ENCODE peak calls at places on chromosomes 4 and X, in six cellular contexts. B is D721Med, R is hepatocyte, Y is GM23338, W is astrocyte, P is stomach. F is an unnamed sample.

GRCh38 chr4:72112514-72113156 is 80.8 kb downstream of the NPFFR2 start:
- DNase-seq in B (no peak), R (peak; percentile 66), Y (no peak), W (peak; percentile 82), P (no peak), F (no peak)

GRCh38 chr4:71526626-71527406 is 188.0 kb downstream of the SLC4A4 start:
- DNase-seq in B (no peak), R (no peak), Y (peak; percentile 73), W (no peak), P (no peak), F (no peak)

GRCh38 chrX:106278951-106279350 is 110.8 kb downstream of the PWWP3B start:
- DNase-seq in B (no peak), R (no peak), Y (no peak), W (no peak), P (no peak), F (no peak)

GRCh38 chrX:50967734-50968133 is 57.2 kb downstream of the BMP15 start:
- DNase-seq in B (no peak), R (no peak), Y (no peak), W (no peak), P (no peak), F (no peak)

GRCh38 chr4:140103676-140104075 is 50.3 kb downstream of the MAML3 start:
- DNase-seq in B (no peak), R (no peak), Y (no peak), W (peak; percentile 59), P (no peak), F (no peak)

GRCh38 chr4:70903282-70903603 is 1.1 kb downstream of the MOB1B start:
- DNase-seq in B (no peak), R (peak; percentile 9), Y (no peak), W (no peak), P (no peak), F (no peak)

GRCh38 chr4:6819295-6819694 is 36.8 kb downstream of the KIAA0232 start:
- DNase-seq in B (no peak), R (no peak), Y (no peak), W (no peak), P (no peak), F (no peak)

GRCh38 chrX:2894885-2895292 is 34.2 kb downstream of the ARSD start:
- DNase-seq in B (no peak), R (peak; percentile 85), Y (no peak), W (peak; percentile 20), P (peak; percentile 85), F (no peak)

DNA sequence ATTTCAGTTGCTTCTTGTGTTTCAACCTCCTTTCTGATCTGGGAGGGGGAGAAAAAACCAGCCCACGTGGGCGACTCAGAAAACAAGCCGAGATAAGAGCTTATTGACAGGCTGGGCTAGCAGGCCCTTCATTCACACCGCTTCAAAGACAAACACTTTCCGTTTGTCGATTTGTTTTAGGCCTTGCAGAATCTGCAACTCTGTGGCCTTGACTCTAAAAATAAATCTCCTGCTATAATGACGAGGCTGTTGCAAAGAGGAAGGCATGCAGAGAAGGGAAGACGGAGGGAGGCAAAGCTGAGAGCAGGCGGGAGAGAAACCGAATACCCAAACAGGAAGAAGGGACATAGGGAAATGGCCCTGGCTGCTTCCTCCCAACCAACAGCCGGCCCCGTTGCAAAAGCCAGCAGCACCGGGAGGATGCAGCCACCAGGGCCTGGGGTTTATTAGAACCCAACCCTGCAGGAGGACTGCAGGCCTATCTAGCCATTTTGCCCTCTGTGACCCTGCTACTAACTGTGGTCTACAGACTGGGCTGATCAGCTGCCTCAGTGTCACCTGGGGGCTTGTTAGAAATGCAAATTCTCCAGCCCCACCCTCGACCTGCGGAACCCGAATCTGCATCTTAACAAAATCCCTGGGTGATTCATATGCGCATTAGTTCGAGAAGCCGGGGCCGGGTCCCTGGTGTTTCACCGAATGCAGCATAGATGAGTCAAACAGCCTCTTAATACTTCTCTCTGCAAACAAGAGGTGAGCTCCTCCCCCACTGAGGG is 325.5 kb downstream of the BCOR start:
- DNase-seq in B (no peak), R (peak; percentile 75), Y (peak; percentile 71), W (peak; percentile 63), P (peak; percentile 30), F (no peak)
- TF ChIP-seq CTCF in B (no peak), R (no peak), Y (no peak), W (no peak), P (no peak), F (no peak)

DNA sequence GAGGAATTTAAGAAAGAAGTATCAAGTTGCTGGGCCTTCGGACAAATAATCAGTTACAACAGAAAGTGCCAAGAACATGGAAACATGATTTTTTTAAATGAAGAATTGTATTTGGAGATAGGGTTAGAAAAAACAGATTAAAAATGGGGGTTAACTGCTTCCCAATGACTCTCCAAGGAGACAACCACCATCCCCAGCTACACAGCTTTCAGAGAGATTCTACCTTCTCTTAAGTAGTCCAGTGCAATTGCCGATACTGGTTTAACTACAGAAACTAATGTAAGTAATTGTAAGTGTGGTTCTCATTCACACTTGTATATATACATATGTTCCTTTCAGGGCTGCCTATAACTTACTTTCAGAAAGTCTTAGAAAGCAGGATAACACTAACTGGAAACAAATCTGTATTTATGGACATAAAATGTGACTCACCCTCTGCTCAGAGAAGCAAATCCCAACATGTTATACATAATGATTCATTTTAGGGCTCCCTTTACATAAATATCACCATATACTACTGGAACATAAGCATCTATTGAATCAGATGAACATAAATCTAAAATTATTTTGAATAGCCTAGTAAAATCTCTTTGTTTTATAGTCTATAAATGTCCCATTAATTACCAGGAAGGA is 248.9 kb upstream of the UGT8 start:
- DNase-seq in B (no peak), R (no peak), Y (no peak), W (peak; percentile 48), P (no peak), F (no peak)
- TF ChIP-seq CTCF in B (no peak), R (no peak), Y (no peak), W (no peak), P (no peak), F (no peak)

DNA sequence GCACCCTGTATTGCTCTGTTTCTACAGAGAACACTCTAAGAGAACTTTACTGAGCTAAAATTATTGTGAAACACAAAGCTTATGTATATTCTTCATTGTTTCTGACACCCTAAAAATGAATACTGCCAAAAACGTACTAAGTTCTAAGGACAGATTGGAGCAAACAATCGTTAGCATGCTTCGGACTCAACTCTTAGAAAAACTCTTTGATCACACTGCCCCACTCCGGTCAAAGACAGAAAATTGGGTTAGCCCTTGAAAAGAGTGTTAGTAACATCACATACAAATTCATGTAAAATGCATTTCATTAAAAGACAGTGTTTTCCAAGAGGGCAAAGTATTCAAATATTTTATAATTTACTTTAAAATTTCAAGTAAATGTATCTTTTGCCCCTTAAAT is 177.4 kb downstream of the DCHS2 start:
- DNase-seq in B (no peak), R (peak; percentile 35), Y (peak; percentile 43), W (peak; percentile 8), P (no peak), F (no peak)
- TF ChIP-seq CTCF in B (peak; percentile 30), R (peak; percentile 52), Y (peak; percentile 51), W (peak; percentile 24), P (no peak), F (peak; percentile 49)

DNA sequence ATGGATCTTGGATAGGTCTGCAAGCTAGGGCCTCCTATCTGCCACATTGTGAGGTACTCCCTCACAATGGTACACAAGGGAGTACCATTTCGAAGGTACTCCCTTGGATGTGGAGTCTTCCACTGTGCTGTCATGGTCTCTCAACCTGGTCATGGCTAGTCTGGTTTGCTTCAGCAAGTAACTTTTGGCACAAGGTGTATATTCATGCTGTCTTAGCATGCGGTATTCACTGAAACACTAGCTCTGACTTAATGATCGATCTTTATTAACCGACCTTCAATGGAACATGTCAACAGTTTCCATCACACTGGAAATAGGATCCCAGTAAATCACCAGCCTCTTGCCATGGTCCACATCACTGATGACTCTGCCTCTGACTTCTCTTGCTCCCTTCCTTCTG is 77.5 kb upstream of the HS3ST1 start:
- DNase-seq in B (no peak), R (no peak), Y (no peak), W (no peak), P (no peak), F (no peak)
- TF ChIP-seq CTCF in B (no peak), R (no peak), Y (no peak), W (no peak), P (no peak), F (no peak)

DNA sequence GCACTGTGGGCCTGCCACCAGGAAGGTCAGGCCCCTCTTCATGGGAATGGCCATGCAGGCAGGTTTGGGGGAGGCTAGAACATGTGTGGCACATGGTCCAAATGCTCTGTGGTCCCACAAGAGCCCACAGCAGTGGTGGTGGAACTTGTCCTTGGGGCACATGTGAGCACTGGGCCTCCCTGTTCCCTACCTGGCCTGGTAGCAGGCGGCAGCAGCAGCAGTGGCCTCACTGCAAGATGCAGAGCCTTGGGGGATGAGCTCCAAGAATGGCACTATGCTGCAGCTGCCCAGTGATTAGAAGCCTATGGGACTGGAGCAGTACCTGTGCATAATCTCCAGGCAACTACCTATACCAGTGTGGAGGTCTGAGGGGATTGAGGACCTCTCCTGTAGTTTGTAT is 197.0 kb upstream of the DCAF8L1 start:
- DNase-seq in B (no peak), R (no peak), Y (no peak), W (no peak), P (no peak), F (no peak)
- TF ChIP-seq CTCF in B (no peak), R (no peak), Y (no peak), W (no peak), P (no peak), F (no peak)

GRCh38 chrX:153562546-153562945 is 36.4 kb downstream of the CCNQ start:
- DNase-seq in B (no peak), R (no peak), Y (no peak), W (no peak), P (no peak), F (no peak)

GRCh38 chrX:153565996-153566580 is 32.9 kb downstream of the CCNQ start:
- DNase-seq in B (no peak), R (no peak), Y (peak; percentile 26), W (no peak), P (no peak), F (no peak)

GRCh38 chrX:153560466-153560865 is 38.5 kb downstream of the CCNQ start:
- DNase-seq in B (no peak), R (no peak), Y (no peak), W (no peak), P (no peak), F (no peak)

GRCh38 chrX:153561337-153561736 is 37.6 kb downstream of the CCNQ start:
- DNase-seq in B (no peak), R (no peak), Y (no peak), W (no peak), P (no peak), F (no peak)

GRCh38 chrX:153564047-153564606 is 34.8 kb downstream of the CCNQ start:
- DNase-seq in B (no peak), R (peak; percentile 23), Y (no peak), W (no peak), P (no peak), F (no peak)
- TF ChIP-seq CTCF in B (no peak), R (no peak), Y (no peak), W (no peak), P (no peak), F (no peak)

GRCh38 chrX:69137371-69137881 is 27.8 kb downstream of the PJA1 start:
- DNase-seq in B (no peak), R (peak; percentile 33), Y (peak; percentile 48), W (peak; percentile 72), P (no peak), F (no peak)
- TF ChIP-seq CTCF in B (no peak), R (no peak), Y (no peak), W (no peak), P (no peak), F (no peak)

GRCh38 chr4:8647626-8648025 is 55.1 kb downstream of the CPZ start:
- DNase-seq in B (no peak), R (no peak), Y (no peak), W (no peak), P (peak; percentile 17), F (no peak)
- TF ChIP-seq CTCF in B (no peak), R (no peak), Y (no peak), W (no peak), P (no peak), F (no peak)

GRCh38 chrX:140661657-140662056 is 47.9 kb upstream of the LINC00632 start:
- DNase-seq in B (no peak), R (no peak), Y (no peak), W (no peak), P (no peak), F (no peak)
- TF ChIP-seq CTCF in B (peak; percentile 43), R (peak; percentile 27), Y (peak; percentile 62), W (peak; percentile 25), P (no peak), F (peak; percentile 46)